ENCODE peak calls at places on chromosome 20, in ten cellular contexts. One of them, this sample, is unnamed.
A peak's percentile ranks its signal among the peaks of the same experiment; 100 is the strongest.

GRCh38 chr20:61940491-61940890 is 125.2 kb downstream of the TAF4 start:
- DNase-seq in neural progenitor cell: no peak
- DNase-seq in heart right ventricle: no peak
- DNase-seq in mesendoderm: no peak
- DNase-seq in EH: no peak
- DNase-seq in NCI-H2081: no peak
- DNase-seq in osteocyte: no peak
- DNase-seq in HCEC 1CT: no peak
- DNase-seq in cardiac muscle cell: no peak
- DNase-seq in NCI-H748 treated with DMSO at 0.1 percent for 48 hours: no peak
- DNase-seq in this sample: no peak

GRCh38 chr20:38599410-38599882 is 2.2 kb upstream of the ARHGAP40 start:
- DNase-seq in neural progenitor cell: no peak
- DNase-seq in heart right ventricle: peak; percentile 60
- DNase-seq in osteocyte: no peak
- DNase-seq in mesendoderm: peak; percentile 79
- DNase-seq in NCI-H748 treated with DMSO at 0.1 percent for 48 hours: no peak
- DNase-seq in HCEC 1CT: no peak
- DNase-seq in EH: no peak
- DNase-seq in NCI-H2081: no peak
- DNase-seq in cardiac muscle cell: peak; percentile 56
- DNase-seq in this sample: no peak

GRCh38 chr20:37314617-37315292 is 25.3 kb downstream of the MANBAL start:
- DNase-seq in neural progenitor cell: no peak
- DNase-seq in EH: no peak
- DNase-seq in HCEC 1CT: no peak
- DNase-seq in cardiac muscle cell: peak; percentile 52
- DNase-seq in osteocyte: no peak
- DNase-seq in heart right ventricle: no peak
- DNase-seq in NCI-H2081: no peak
- DNase-seq in mesendoderm: peak; percentile 95
- DNase-seq in NCI-H748 treated with DMSO at 0.1 percent for 48 hours: no peak
- DNase-seq in this sample: no peak

GRCh38 chr20:11302436-11302835 is 615.3 kb upstream of the BTBD3 start:
- DNase-seq in EH: peak; percentile 48
- DNase-seq in NCI-H748 treated with DMSO at 0.1 percent for 48 hours: no peak
- DNase-seq in osteocyte: no peak
- DNase-seq in heart right ventricle: no peak
- DNase-seq in neural progenitor cell: no peak
- DNase-seq in mesendoderm: no peak
- DNase-seq in HCEC 1CT: peak; percentile 2
- DNase-seq in cardiac muscle cell: no peak
- DNase-seq in NCI-H2081: no peak
- DNase-seq in this sample: no peak

GRCh38 chr20:41260734-41261220 is 56.8 kb downstream of the ZHX3 start:
- DNase-seq in heart right ventricle: no peak
- DNase-seq in NCI-H748 treated with DMSO at 0.1 percent for 48 hours: no peak
- DNase-seq in osteocyte: no peak
- DNase-seq in HCEC 1CT: no peak
- DNase-seq in cardiac muscle cell: no peak
- DNase-seq in neural progenitor cell: no peak
- DNase-seq in mesendoderm: peak; percentile 58
- DNase-seq in EH: no peak
- DNase-seq in NCI-H2081: no peak
- DNase-seq in this sample: no peak

GRCh38 chr20:51525241-51526104 is 17.0 kb downstream of the NFATC2 start:
- DNase-seq in mesendoderm: no peak
- DNase-seq in cardiac muscle cell: no peak
- DNase-seq in neural progenitor cell: no peak
- DNase-seq in EH: no peak
- DNase-seq in heart right ventricle: peak; percentile 40
- DNase-seq in NCI-H2081: no peak
- DNase-seq in NCI-H748 treated with DMSO at 0.1 percent for 48 hours: no peak
- DNase-seq in HCEC 1CT: no peak
- DNase-seq in osteocyte: no peak
- DNase-seq in this sample: peak; percentile 30

GRCh38 chr20:47865912-47866311 is 80.6 kb upstream of the SULF2 start:
- DNase-seq in mesendoderm: no peak
- DNase-seq in cardiac muscle cell: peak; percentile 20
- DNase-seq in osteocyte: no peak
- DNase-seq in HCEC 1CT: no peak
- DNase-seq in NCI-H2081: no peak
- DNase-seq in NCI-H748 treated with DMSO at 0.1 percent for 48 hours: no peak
- DNase-seq in heart right ventricle: no peak
- DNase-seq in neural progenitor cell: no peak
- DNase-seq in EH: no peak
- DNase-seq in this sample: no peak

GRCh38 chr20:44603327-44603726 is 20.9 kb downstream of the PKIG start:
- DNase-seq in osteocyte: no peak
- DNase-seq in neural progenitor cell: peak; percentile 26
- DNase-seq in heart right ventricle: no peak
- DNase-seq in NCI-H748 treated with DMSO at 0.1 percent for 48 hours: no peak
- DNase-seq in EH: no peak
- DNase-seq in cardiac muscle cell: no peak
- DNase-seq in NCI-H2081: no peak
- DNase-seq in HCEC 1CT: no peak
- DNase-seq in mesendoderm: peak; percentile 36
- DNase-seq in this sample: no peak

GRCh38 chr20:45347936-45348809 is at the start of gene SDC4:
- DNase-seq in cardiac muscle cell: peak; percentile 69
- DNase-seq in mesendoderm: peak; percentile 59
- DNase-seq in neural progenitor cell: peak; percentile 77
- DNase-seq in heart right ventricle: peak; percentile 61
- DNase-seq in HCEC 1CT: peak; percentile 71
- DNase-seq in NCI-H2081: no peak
- DNase-seq in EH: peak; percentile 71
- DNase-seq in NCI-H748 treated with DMSO at 0.1 percent for 48 hours: peak; percentile 3
- DNase-seq in osteocyte: no peak
- DNase-seq in this sample: peak; percentile 83

GRCh38 chr20:59159091-59159821 is 4.4 kb upstream of the ZNF831 start:
- DNase-seq in NCI-H2081: no peak
- DNase-seq in neural progenitor cell: peak; percentile 38
- DNase-seq in osteocyte: no peak
- DNase-seq in mesendoderm: peak; percentile 59
- DNase-seq in NCI-H748 treated with DMSO at 0.1 percent for 48 hours: no peak
- DNase-seq in cardiac muscle cell: no peak
- DNase-seq in EH: no peak
- DNase-seq in heart right ventricle: no peak
- DNase-seq in HCEC 1CT: no peak
- DNase-seq in this sample: peak; percentile 19

GRCh38 chr20:38228436-38228835 is 32.1 kb downstream of the KIAA1755 start:
- DNase-seq in neural progenitor cell: no peak
- DNase-seq in NCI-H2081: no peak
- DNase-seq in NCI-H748 treated with DMSO at 0.1 percent for 48 hours: no peak
- DNase-seq in EH: no peak
- DNase-seq in mesendoderm: peak; percentile 42
- DNase-seq in cardiac muscle cell: no peak
- DNase-seq in heart right ventricle: no peak
- DNase-seq in HCEC 1CT: peak; percentile 4
- DNase-seq in osteocyte: no peak
- DNase-seq in this sample: no peak

GRCh38 chr20:53884859-53885654 is 185.3 kb downstream of the BCAS1 start:
- DNase-seq in heart right ventricle: no peak
- DNase-seq in NCI-H2081: no peak
- DNase-seq in HCEC 1CT: no peak
- DNase-seq in mesendoderm: peak; percentile 65
- DNase-seq in EH: no peak
- DNase-seq in NCI-H748 treated with DMSO at 0.1 percent for 48 hours: no peak
- DNase-seq in osteocyte: no peak
- DNase-seq in cardiac muscle cell: no peak
- DNase-seq in neural progenitor cell: no peak
- DNase-seq in this sample: no peak

GRCh38 chr20:48879609-48880008 is 41.9 kb upstream of the ARFGEF2 start:
- DNase-seq in neural progenitor cell: no peak
- DNase-seq in NCI-H748 treated with DMSO at 0.1 percent for 48 hours: no peak
- DNase-seq in NCI-H2081: no peak
- DNase-seq in mesendoderm: no peak
- DNase-seq in heart right ventricle: no peak
- DNase-seq in osteocyte: no peak
- DNase-seq in cardiac muscle cell: peak; percentile 40
- DNase-seq in EH: peak; percentile 31
- DNase-seq in HCEC 1CT: peak; percentile 10
- DNase-seq in this sample: no peak

GRCh38 chr20:33312583-33312982 is 29.6 kb downstream of the BPIFB1 start:
- DNase-seq in EH: no peak
- DNase-seq in neural progenitor cell: no peak
- DNase-seq in cardiac muscle cell: no peak
- DNase-seq in HCEC 1CT: no peak
- DNase-seq in heart right ventricle: no peak
- DNase-seq in NCI-H748 treated with DMSO at 0.1 percent for 48 hours: no peak
- DNase-seq in mesendoderm: no peak
- DNase-seq in osteocyte: no peak
- DNase-seq in NCI-H2081: no peak
- DNase-seq in this sample: no peak

GRCh38 chr20:6178537-6178936 is 55.7 kb upstream of the FERMT1 start:
- DNase-seq in HCEC 1CT: peak; percentile 25
- DNase-seq in mesendoderm: peak; percentile 54
- DNase-seq in cardiac muscle cell: peak; percentile 70
- DNase-seq in heart right ventricle: peak; percentile 8
- DNase-seq in EH: peak; percentile 23
- DNase-seq in NCI-H2081: peak; percentile 49
- DNase-seq in neural progenitor cell: peak; percentile 44
- DNase-seq in NCI-H748 treated with DMSO at 0.1 percent for 48 hours: peak; percentile 73
- DNase-seq in osteocyte: no peak
- DNase-seq in this sample: no peak

GRCh38 chr20:37468886-37469285 is 52.2 kb upstream of the NNAT start:
- DNase-seq in NCI-H2081: no peak
- DNase-seq in neural progenitor cell: no peak
- DNase-seq in heart right ventricle: no peak
- DNase-seq in HCEC 1CT: no peak
- DNase-seq in osteocyte: no peak
- DNase-seq in EH: no peak
- DNase-seq in mesendoderm: no peak
- DNase-seq in cardiac muscle cell: no peak
- DNase-seq in NCI-H748 treated with DMSO at 0.1 percent for 48 hours: no peak
- DNase-seq in this sample: no peak

GRCh38 chr20:11849270-11849920 is 68.3 kb upstream of the BTBD3 start:
- DNase-seq in HCEC 1CT: no peak
- DNase-seq in neural progenitor cell: no peak
- DNase-seq in cardiac muscle cell: peak; percentile 60
- DNase-seq in mesendoderm: no peak
- DNase-seq in NCI-H748 treated with DMSO at 0.1 percent for 48 hours: peak; percentile 84
- DNase-seq in osteocyte: no peak
- DNase-seq in NCI-H2081: peak; percentile 21
- DNase-seq in heart right ventricle: no peak
- DNase-seq in EH: peak; percentile 33
- DNase-seq in this sample: no peak

GRCh38 chr20:7214081-7214740 is 446.7 kb downstream of the BMP2 start:
- DNase-seq in neural progenitor cell: peak; percentile 62
- DNase-seq in mesendoderm: peak; percentile 5
- DNase-seq in osteocyte: no peak
- DNase-seq in NCI-H2081: no peak
- DNase-seq in EH: no peak
- DNase-seq in NCI-H748 treated with DMSO at 0.1 percent for 48 hours: no peak
- DNase-seq in heart right ventricle: no peak
- DNase-seq in HCEC 1CT: no peak
- DNase-seq in cardiac muscle cell: no peak
- DNase-seq in this sample: no peak

GRCh38 chr20:48751871-48752270 is 75.9 kb downstream of the PREX1 start:
- DNase-seq in cardiac muscle cell: no peak
- DNase-seq in EH: no peak
- DNase-seq in NCI-H2081: no peak
- DNase-seq in mesendoderm: no peak
- DNase-seq in neural progenitor cell: no peak
- DNase-seq in osteocyte: no peak
- DNase-seq in HCEC 1CT: no peak
- DNase-seq in NCI-H748 treated with DMSO at 0.1 percent for 48 hours: no peak
- DNase-seq in heart right ventricle: no peak
- DNase-seq in this sample: no peak